ENCODE peak calls at places on chromosomes 4 and X, in ten cellular contexts. F is pancreas; U is A549; Q is body of pancreas; R is IMR-90; K is uterus; P is heart left ventricle; M is CD4-positive, alpha-beta memory T cell; L is mesenchymal stem cell; V is left ventricle myocardium inferior. D is an unnamed sample.

GRCh38 chr4:20253799-20254409 is 2.2 kb downstream of the SLIT2 start:
- DNase-seq in Q (no peak), U (no peak), F (peak; percentile 78), M (no peak), V (peak; percentile 33), R (peak; percentile 30), P (peak; percentile 64), L (peak; percentile 23), K (peak; percentile 38), D (peak; percentile 49)

GRCh38 chr4:168857546-168858314 is 152.3 kb downstream of the CBR4 start:
- DNase-seq in U (no peak), R (peak; percentile 94), K (no peak), L (peak; percentile 75), V (no peak), F (no peak), M (no peak), Q (no peak), P (no peak), D (no peak)

GRCh38 chr4:88659061-88659889 is 38.4 kb downstream of the NAP1L5 start:
- DNase-seq in M (peak; percentile 38), U (peak; percentile 67), P (no peak), L (peak; percentile 70), F (no peak), R (peak; percentile 77), Q (peak; percentile 56), K (peak; percentile 39), V (no peak), D (no peak)

GRCh38 chrX:34716322-34716721 is 59.2 kb upstream of the TMEM47 start:
- DNase-seq in L (no peak), K (no peak), Q (no peak), U (peak; percentile 2), V (no peak), P (no peak), M (no peak), R (peak; percentile 11), F (no peak), D (no peak)

GRCh38 chr4:138242076-138242829 is at the start of gene SLC7A11:
- DNase-seq in K (peak; percentile 19), R (peak; percentile 100), P (no peak), M (peak; percentile 41), V (no peak), Q (peak; percentile 85), F (peak; percentile 63), L (peak; percentile 99), U (peak; percentile 97), D (no peak)

GRCh38 chrX:78517124-78517523 is 142.0 kb downstream of the RTL3 start:
- DNase-seq in L (no peak), F (no peak), P (no peak), M (peak; percentile 88), V (no peak), R (no peak), K (no peak), Q (no peak), U (no peak), D (no peak)

GRCh38 chrX:143788265-143788664 is 67.7 kb upstream of the SPANXN2 start:
- DNase-seq in Q (no peak), M (no peak), P (no peak), V (no peak), L (peak; percentile 46), R (no peak), K (no peak), U (peak; percentile 0), F (no peak), D (no peak)

GRCh38 chr4:44257461-44257860 is 191.1 kb downstream of the KCTD8 start:
- DNase-seq in P (no peak), F (no peak), K (no peak), M (no peak), U (no peak), V (no peak), Q (no peak), L (no peak), R (no peak), D (no peak)

GRCh38 chrX:11535156-11535919 is 130.4 kb downstream of the ARHGAP6 start:
- DNase-seq in U (no peak), F (no peak), Q (no peak), V (no peak), L (no peak), K (no peak), M (no peak), R (peak; percentile 8), P (no peak), D (no peak)

DNA sequence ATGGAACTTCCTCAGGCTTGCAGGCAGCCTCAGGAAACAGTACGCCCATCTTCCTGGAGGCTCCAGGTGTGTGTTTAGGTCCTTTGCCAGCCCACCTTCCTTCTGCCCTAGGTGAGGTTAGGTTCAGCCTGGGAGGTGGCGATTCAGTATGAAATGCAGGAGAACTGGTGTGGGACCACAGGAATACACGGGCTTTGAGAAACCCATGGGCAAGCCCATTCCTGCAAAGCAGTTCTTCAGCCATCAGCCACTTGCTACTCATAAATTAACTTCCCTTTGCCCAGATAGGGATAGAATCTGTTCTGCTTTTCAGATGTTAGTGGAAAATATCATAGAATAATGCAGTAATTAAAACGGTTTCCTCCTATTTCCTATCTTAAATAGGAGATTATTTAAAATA is 32.2 kb downstream of the TBC1D14 start:
- DNase-seq in Q (no peak), U (no peak), K (no peak), M (no peak), R (no peak), F (peak; percentile 2), P (no peak), L (no peak), V (no peak), D (no peak)
- H3K4me1 ChIP-seq in Q (peaks cover 14% of the 10 kb centered on the region), U (peaks cover 48% of the 10 kb centered on the region), K (no peaks in the 10 kb centered on the region), M (peaks cover 80% of the 10 kb centered on the region), R (peaks cover 28% of the 10 kb centered on the region), F (no peaks in the 10 kb centered on the region), P (no peaks in the 10 kb centered on the region), L (peaks cover 57% of the 10 kb centered on the region), V (peaks cover 53% of the 10 kb centered on the region), D (peaks cover 21% of the 10 kb centered on the region)

DNA sequence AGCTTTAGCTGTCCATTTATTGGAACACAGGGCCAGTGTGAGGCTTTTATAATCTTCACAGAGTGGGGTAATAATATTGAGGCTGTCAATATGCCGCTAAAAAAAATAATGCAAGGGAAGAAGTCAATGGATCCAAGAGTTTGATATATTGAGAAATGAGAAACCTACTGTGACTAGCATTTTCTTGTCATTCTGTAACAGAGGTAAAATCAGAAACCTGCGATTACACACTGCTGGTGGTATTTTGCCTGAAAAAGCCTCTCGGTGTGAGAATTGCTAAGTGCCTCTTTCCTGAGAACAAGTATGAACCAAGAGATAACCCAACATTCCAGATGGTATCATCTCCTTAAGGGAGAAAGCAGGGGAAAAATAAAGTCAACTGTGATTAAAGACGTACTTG is 2.6 kb upstream of the BANK1 start:
- DNase-seq in Q (no peak), L (no peak), F (no peak), P (no peak), R (no peak), V (no peak), U (no peak), K (no peak), M (no peak), D (no peak)
- H3K27ac ChIP-seq in Q (no peak overlapping the region), L (no peak overlapping the region), F (no peak overlapping the region), P (no peak overlapping the region), R (no peak overlapping the region), V (no peak overlapping the region), U (no peak overlapping the region), K (no peak overlapping the region), M (no peak overlapping the region), D (no peak overlapping the region)

DNA sequence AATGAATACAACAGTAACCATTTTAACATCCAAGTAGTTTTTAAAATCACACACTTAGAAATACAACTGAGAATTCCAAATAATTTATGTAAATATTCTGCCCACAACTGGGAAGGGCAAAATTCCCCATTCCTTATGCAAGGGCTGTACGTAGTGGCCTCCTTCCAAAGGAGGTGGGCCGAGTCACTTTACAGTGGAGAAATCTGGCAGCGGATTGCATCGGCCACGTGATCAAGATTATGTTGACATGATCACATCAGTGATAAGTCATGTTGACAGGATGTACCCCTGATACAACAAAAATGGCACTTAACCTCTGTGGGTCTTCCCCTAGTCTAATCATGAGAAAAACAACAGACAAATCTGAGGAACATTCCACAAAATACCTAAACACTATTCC is 100.9 kb downstream of the TSPAN5 start:
- DNase-seq in V (no peak), U (peak; percentile 52), Q (no peak), P (no peak), K (no peak), R (peak; percentile 75), M (no peak), L (peak; percentile 50), F (no peak), D (no peak)
- H3K4me1 ChIP-seq in V (peaks cover 5% of the 10 kb centered on the region), U (peaks cover 10% of the 10 kb centered on the region), Q (no peaks in the 10 kb centered on the region), P (no peaks in the 10 kb centered on the region), K (no peaks in the 10 kb centered on the region), R (peaks cover 12% of the 10 kb centered on the region), M (no peaks in the 10 kb centered on the region), L (peaks cover 4% of the 10 kb centered on the region), F (no peaks in the 10 kb centered on the region), D (no peaks in the 10 kb centered on the region)

DNA sequence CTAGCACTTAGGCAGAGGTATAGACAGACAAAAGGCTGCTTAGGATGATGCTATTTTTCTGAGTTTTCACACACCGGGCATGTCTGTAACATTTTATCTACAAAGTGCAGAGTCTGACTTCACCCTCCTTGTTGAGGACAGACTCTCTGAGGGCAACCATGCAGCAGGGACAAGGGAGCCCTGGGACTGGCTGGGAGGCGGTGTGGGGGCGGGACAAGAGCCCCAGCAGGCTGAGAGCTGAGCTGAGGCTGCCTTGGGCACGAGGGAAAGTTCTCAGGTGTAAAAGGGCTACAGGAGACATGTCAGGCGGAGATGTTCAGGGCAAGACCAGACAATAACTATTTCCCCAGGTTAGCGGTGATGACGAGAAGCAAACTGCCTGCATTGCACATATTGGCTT is 81.6 kb downstream of the GATB start:
- DNase-seq in U (no peak), Q (no peak), K (no peak), R (no peak), V (no peak), F (no peak), L (no peak), P (no peak), M (no peak), D (no peak)
- H3K27ac ChIP-seq in U (no peak overlapping the region), Q (no peak overlapping the region), K (no peak overlapping the region), R (no peak overlapping the region), V (no peak overlapping the region), F (no peak overlapping the region), L (no peak overlapping the region), P (no peak overlapping the region), M (no peak overlapping the region), D (no peak overlapping the region)

DNA sequence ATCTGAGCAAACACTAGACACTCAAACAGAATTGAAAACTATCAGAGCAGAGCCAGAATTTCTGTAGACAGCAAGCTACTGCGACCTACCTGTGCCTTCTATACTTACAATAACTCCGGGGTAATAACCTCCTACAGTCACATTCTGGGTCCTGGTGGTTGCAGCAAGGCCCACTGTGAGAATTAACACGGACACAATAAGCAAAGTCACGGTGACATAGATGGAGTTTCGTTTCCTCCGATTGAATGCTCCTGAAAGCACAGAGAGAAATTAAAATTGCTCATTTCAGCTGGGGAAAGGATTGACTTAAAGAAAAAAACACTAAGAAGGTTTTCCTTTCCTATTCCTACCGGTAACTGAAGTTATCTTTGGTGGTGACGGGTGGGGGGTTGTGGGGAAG is 7.0 kb downstream of the TMEM255A start:
- DNase-seq in U (no peak), R (no peak), L (no peak), Q (no peak), V (no peak), M (no peak), F (no peak), K (no peak), P (no peak), D (no peak)
- H3K4me1 ChIP-seq in U (no peaks in the 10 kb centered on the region), R (no peaks in the 10 kb centered on the region), L (peaks cover 4% of the 10 kb centered on the region), Q (peaks cover 6% of the 10 kb centered on the region), V (peaks cover 6% of the 10 kb centered on the region), M (peaks cover 37% of the 10 kb centered on the region), F (no peaks in the 10 kb centered on the region), K (no peaks in the 10 kb centered on the region), P (no peaks in the 10 kb centered on the region), D (no peaks in the 10 kb centered on the region)

GRCh38 chrX:117713411-117713810 is 403.2 kb downstream of the KLHL13 start:
- DNase-seq in V (no peak), M (no peak), R (no peak), K (no peak), U (peak; percentile 6), F (no peak), L (no peak), P (no peak), Q (no peak), D (no peak)
- H3K27ac ChIP-seq in V (no peak overlapping the region), M (no peak overlapping the region), R (no peak overlapping the region), K (no peak overlapping the region), U (no peak overlapping the region), F (no peak overlapping the region), L (no peak overlapping the region), P (no peak overlapping the region), Q (no peak overlapping the region), D (no peak overlapping the region)

D was measured in psoas muscle.